ENCODE peak calls at places on chromosomes 7 and 10, in six cellular contexts. I is A549, J is K562, U is endothelial cell of umbilical vein, S is HepG2, O is GM12878. G is an unnamed sample.

GRCh38 chr7:30658471-30659074 is 23.7 kb downstream of the CRHR2 start:
- DNase-seq in I (no peak), J (no peak), U (no peak), S (no peak), O (no peak), G (peak; percentile 99)

GRCh38 chr7:8213381-8213780 is 48.6 kb downstream of the ICA1 start:
- DNase-seq in I (no peak), J (no peak), U (no peak), S (no peak), O (no peak), G (no peak)

GRCh38 chr7:49432245-49432644 is 341.2 kb upstream of the VWC2 start:
- DNase-seq in I (no peak), J (no peak), U (no peak), S (no peak), O (no peak), G (no peak)

GRCh38 chr7:42832672-42833071 is 79.2 kb downstream of the C7orf25 start:
- DNase-seq in I (no peak), J (no peak), U (no peak), S (no peak), O (no peak), G (no peak)

GRCh38 chr7:17239683-17240521 is 58.5 kb upstream of the AHR start:
- DNase-seq in I (peak; percentile 35), J (no peak), U (peak; percentile 50), S (peak; percentile 91), O (no peak), G (no peak)

GRCh38 chr7:74092964-74093339 is 9.3 kb downstream of the LIMK1 start:
- DNase-seq in I (no peak), J (peak; percentile 17), U (peak; percentile 40), S (no peak), O (peak; percentile 60), G (peak; percentile 94)

GRCh38 chr7:128381161-128381821 is 19.8 kb upstream of the PRRT4 start:
- DNase-seq in I (no peak), J (peak; percentile 92), U (no peak), S (no peak), O (no peak), G (peak; percentile 82)

GRCh38 chr7:129144095-129144833 is at the start of gene TSPAN33:
- DNase-seq in I (peak; percentile 98), J (peak; percentile 93), U (peak; percentile 26), S (peak; percentile 66), O (no peak), G (peak; percentile 74)

GRCh38 chr10:65010845-65011244 is 1489.6 kb downstream of the REEP3 start:
- DNase-seq in I (no peak), J (no peak), U (no peak), S (no peak), O (no peak), G (no peak)

GRCh38 chr10:58030208-58030607 is 237.5 kb downstream of the IPMK start:
- DNase-seq in I (no peak), J (no peak), U (no peak), S (no peak), O (no peak), G (no peak)

DNA sequence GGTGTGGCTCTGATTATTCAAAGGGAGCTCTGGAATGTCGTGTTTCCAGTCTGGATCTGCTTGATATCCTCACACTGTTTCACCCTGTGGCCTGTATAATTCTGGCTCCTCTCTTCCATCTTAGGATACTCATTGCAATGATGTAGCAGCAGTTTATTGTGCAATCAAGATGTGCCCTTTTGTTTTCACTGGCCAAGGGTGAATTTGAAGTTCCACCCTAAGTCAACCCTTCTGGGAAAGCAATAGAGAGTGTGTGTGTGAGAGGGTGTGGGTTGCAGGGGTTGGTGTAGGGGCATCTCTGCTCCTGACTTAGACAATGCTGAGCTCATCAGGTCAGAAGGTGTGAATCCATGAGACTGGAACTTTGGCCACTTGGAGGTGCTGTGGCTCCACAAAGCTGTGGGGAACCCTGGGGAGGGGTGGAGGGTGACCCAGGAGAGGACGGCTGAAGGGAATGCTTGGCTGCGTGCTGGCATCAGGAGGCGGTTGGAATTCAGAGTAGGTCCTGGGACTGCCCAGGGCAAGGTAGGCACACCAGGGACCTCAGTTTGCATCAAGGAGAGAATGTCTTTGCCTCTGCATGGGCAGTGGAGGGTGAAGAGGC is 118.0 kb upstream of the PRSS58 start:
- DNase-seq in I (no peak), J (no peak), U (peak; percentile 28), S (no peak), O (no peak), G (peak; percentile 82)
- TF ChIP-seq MYC in I (no peak), J (no peak), U (no peak), S (no peak), O (no peak), G (no peak)

GRCh38 chr10:484925-485661 is 204.4 kb downstream of the DIP2C start:
- DNase-seq in I (no peak), J (no peak), U (peak; percentile 76), S (no peak), O (no peak), G (no peak)
- TF ChIP-seq MYC in I (no peak), J (no peak), U (no peak), S (no peak), O (no peak), G (no peak)

GRCh38 chr7:151317936-151318335 is 23.7 kb upstream of the NUB1 start:
- DNase-seq in I (no peak), J (no peak), U (no peak), S (no peak), O (no peak), G (no peak)

GRCh38 chr7:151321341-151321740 is 20.3 kb upstream of the NUB1 start:
- DNase-seq in I (no peak), J (no peak), U (no peak), S (no peak), O (no peak), G (no peak)

GRCh38 chr7:151319189-151319588 is 22.4 kb upstream of the NUB1 start:
- DNase-seq in I (no peak), J (no peak), U (no peak), S (no peak), O (no peak), G (no peak)

GRCh38 chr7:151322893-151323292 is 18.7 kb upstream of the NUB1 start:
- DNase-seq in I (no peak), J (no peak), U (no peak), S (no peak), O (no peak), G (no peak)

DNA sequence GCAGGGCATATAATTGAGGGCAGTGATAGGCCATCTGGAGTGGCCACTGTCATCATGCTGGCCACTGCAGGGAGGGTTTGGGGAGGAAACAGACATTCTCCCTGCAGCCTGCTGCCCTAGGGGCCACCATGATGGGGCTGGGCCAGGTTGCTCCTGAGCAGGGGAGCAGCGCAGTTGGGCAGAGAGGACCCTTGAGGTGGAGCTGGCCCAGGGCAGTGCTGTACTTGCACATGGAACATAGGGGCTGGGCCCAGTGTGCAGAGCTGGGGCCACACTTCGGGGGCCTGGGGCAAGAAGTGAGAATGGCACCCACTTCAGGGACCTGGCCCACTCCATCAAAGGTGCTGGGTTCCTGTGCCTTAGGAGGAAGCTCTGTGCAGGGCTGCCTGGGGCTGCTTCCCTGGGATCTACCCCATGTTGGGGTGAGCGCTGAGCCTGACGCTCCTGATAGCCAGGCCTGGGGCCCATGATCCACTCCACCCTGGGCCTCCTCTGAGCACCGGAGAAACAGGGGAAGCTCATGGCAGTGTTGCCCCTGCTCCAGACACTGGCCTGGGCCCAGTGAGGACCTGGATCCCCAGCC is 21.3 kb upstream of the NUB1 start:
- DNase-seq in I (no peak), J (no peak), U (no peak), S (no peak), O (no peak), G (no peak)
- TF ChIP-seq MYC in I (no peak), J (no peak), U (no peak), S (no peak), O (no peak), G (no peak)

DNA sequence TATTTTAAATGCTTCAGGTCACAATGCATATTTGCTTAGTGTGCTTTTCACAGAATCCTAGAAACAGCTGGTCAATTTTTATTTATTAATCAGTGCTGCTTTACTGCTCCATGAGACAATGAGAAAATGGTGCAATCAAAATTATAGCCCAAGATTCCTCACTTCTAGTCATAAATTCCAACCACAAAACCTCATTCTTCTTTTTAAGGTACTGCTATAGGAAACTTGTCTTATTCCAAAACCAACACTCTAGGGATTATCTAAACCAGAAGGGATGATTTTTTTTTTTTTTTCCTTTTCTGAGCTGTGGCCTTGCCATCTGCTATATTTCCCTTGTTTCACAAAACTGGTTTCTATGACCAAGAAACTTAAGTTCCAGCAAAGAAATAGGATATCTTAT is 64.0 kb upstream of the SEMA3A start:
- DNase-seq in I (no peak), J (no peak), U (no peak), S (no peak), O (no peak), G (no peak)
- TF ChIP-seq MYC in I (no peak), J (no peak), U (no peak), S (no peak), O (no peak), G (no peak)

DNA sequence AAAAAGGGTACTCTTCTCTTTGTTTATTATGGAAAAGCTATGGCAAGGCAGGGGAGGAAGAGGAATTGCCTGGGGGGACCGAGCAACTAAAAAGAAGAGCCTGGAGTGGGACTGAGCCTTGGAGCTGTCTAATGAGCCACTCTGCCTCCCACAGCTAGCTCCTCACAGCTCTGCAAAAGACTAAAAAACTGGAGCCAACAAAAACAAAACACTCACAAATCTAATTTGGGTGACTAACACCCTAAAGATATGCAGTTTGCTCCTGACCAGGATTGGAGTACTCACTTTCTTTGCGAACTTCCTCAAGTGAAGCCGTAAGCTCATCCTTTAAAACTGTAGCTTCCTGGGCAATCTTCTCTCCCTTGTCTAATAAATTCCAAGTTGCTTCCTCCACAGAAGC is 89.4 kb downstream of the CTNNA3 start:
- DNase-seq in I (no peak), J (no peak), U (peak; percentile 61), S (no peak), O (no peak), G (no peak)
- TF ChIP-seq MYC in I (no peak), J (no peak), U (no peak), S (no peak), O (no peak), G (no peak)

GRCh38 chr10:14144491-14144890 is 186.2 kb downstream of the FRMD4A start:
- DNase-seq in I (no peak), J (no peak), U (no peak), S (no peak), O (no peak), G (no peak)

GRCh38 chr10:14142631-14143270 is 188.0 kb downstream of the FRMD4A start:
- DNase-seq in I (no peak), J (no peak), U (no peak), S (no peak), O (no peak), G (no peak)

GRCh38 chr10:14146005-14146404 is 184.7 kb downstream of the FRMD4A start:
- DNase-seq in I (no peak), J (no peak), U (no peak), S (no peak), O (no peak), G (no peak)

DNA sequence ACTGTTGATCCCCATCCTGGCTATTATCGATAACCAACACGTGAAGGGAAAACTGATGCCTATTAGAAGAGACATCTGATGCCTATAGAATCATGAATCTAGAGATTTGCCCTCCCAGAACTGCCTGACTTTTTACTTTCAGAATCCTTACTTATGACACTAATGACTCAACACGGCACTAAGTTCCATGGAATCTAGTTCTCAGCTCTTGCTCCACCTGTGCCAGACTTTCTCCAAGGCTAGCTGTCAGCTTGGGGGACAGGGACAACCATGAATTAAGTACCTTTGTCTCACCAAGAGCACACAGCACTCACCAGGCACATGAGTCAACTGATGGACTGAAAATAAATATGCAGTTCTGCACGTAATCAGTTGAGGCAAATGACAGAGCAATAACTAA is 184.2 kb downstream of the FRMD4A start:
- DNase-seq in I (no peak), J (no peak), U (no peak), S (no peak), O (no peak), G (no peak)
- TF ChIP-seq MYC in I (no peak), J (no peak), U (no peak), S (no peak), O (no peak), G (no peak)